ENCODE peak calls at places on chromosomes 3 and 15, in six cellular contexts. K is cardiac muscle cell; B is CD4-positive, alpha-beta T cell; J is MM.1S; G is HL-60; H is HFFc6. Q is an unnamed sample.

GRCh38 chr15:73699249-73700040 is 15.3 kb downstream of the CD276 start:
- DNase-seq in K (no peak), H (no peak), B (no peak), J (no peak), G (no peak), Q (no peak)

GRCh38 chr3:70072754-70073153 is 73.2 kb downstream of the SAMMSON start:
- DNase-seq in J (no peak), G (no peak), K (no peak), H (no peak), B (no peak), Q (no peak)

GRCh38 chr3:186099178-186099577 is 9.7 kb downstream of the ETV5 start:
- DNase-seq in H (peak; percentile 76), K (peak; percentile 44), B (no peak), J (no peak), G (no peak), Q (no peak)

GRCh38 chr3:56119575-56120349 is 348.5 kb downstream of the ERC2 start:
- DNase-seq in G (no peak), B (no peak), K (no peak), H (peak; percentile 33), J (no peak), Q (no peak)

GRCh38 chr3:4462641-4463040 is 4.4 kb downstream of the SUMF1 start:
- DNase-seq in K (no peak), B (no peak), J (no peak), H (no peak), G (no peak), Q (no peak)

GRCh38 chr3:19886404-19886803 is 47.6 kb downstream of the EFHB start:
- DNase-seq in B (no peak), G (no peak), J (no peak), K (no peak), H (no peak), Q (no peak)

GRCh38 chr15:58065011-58065444 is 483 bp downstream of the ALDH1A2 start:
- DNase-seq in J (no peak), K (no peak), H (no peak), B (no peak), G (no peak), Q (peak; percentile 8)

GRCh38 chr3:118128886-118129285 is 905.8 kb downstream of the IGSF11 start:
- DNase-seq in H (no peak), J (no peak), G (no peak), B (no peak), K (no peak), Q (no peak)

GRCh38 chr3:168040624-168041208 is 55.0 kb downstream of the GOLIM4 start:
- DNase-seq in K (peak; percentile 77), J (peak; percentile 57), H (peak; percentile 58), G (peak; percentile 46), B (no peak), Q (no peak)

GRCh38 chr3:173635826-173636225 is 238.3 kb downstream of the NLGN1 start:
- DNase-seq in B (no peak), J (no peak), K (no peak), H (no peak), G (no peak), Q (no peak)

GRCh38 chr3:27559835-27560234 is 75.7 kb upstream of the SLC4A7 start:
- DNase-seq in B (no peak), G (no peak), J (no peak), K (no peak), H (peak; percentile 42), Q (no peak)

GRCh38 chr3:74447221-74447620 is 167.2 kb downstream of the CNTN3 start:
- DNase-seq in K (no peak), G (no peak), H (no peak), B (no peak), J (no peak), Q (no peak)

GRCh38 chr15:26503998-26504397 is 268.9 kb downstream of the GABRB3 start:
- DNase-seq in H (no peak), K (no peak), G (no peak), J (no peak), B (no peak), Q (no peak)

GRCh38 chr3:49362579-49362978 is 4.4 kb upstream of the GPX1 start:
- DNase-seq in K (no peak), J (no peak), G (no peak), H (peak; percentile 33), B (no peak), Q (no peak)

GRCh38 chr15:97037080-97037479 is 706.6 kb downstream of the NR2F2 start:
- DNase-seq in J (no peak), B (no peak), K (no peak), G (no peak), H (no peak), Q (no peak)

GRCh38 chr15:38531509-38531908 is 33.1 kb downstream of the RASGRP1 start:
- DNase-seq in G (no peak), H (peak; percentile 66), B (no peak), J (no peak), K (no peak), Q (no peak)

GRCh38 chr3:15708882-15709677 is 88.7 kb downstream of the ANKRD28 start:
- DNase-seq in B (no peak), J (no peak), H (peak; percentile 41), G (peak; percentile 9), K (no peak), Q (no peak)

GRCh38 chr3:114014211-114014610 is 42.1 kb downstream of the CCDC191 start:
- DNase-seq in H (no peak), G (no peak), B (no peak), J (no peak), K (no peak), Q (no peak)

GRCh38 chr3:98848108-98848507 is 53.4 kb downstream of the DCBLD2 start:
- DNase-seq in J (no peak), B (no peak), K (no peak), H (no peak), G (no peak), Q (no peak)

GRCh38 chr3:173970206-173970605 is 572.7 kb downstream of the NLGN1 start:
- DNase-seq in H (no peak), G (no peak), B (no peak), K (no peak), J (no peak), Q (no peak)

GRCh38 chr3:71583569-71584215 is at the start of gene FOXP1:
- DNase-seq in J (peak; percentile 52), B (peak; percentile 52), G (peak; percentile 81), H (peak; percentile 79), K (peak; percentile 82), Q (peak; percentile 59)

GRCh38 chr15:92410544-92410943 is 16.9 kb downstream of the ST8SIA2 start:
- DNase-seq in H (no peak), J (no peak), K (no peak), B (no peak), G (no peak), Q (no peak)

GRCh38 chr3:61682671-61683408 is 121.5 kb downstream of the PTPRG start:
- DNase-seq in K (no peak), G (no peak), H (peak; percentile 93), J (no peak), B (no peak), Q (no peak)

GRCh38 chr3:177824190-177824786 is 627.0 kb upstream of the TBL1XR1 start:
- DNase-seq in K (no peak), B (no peak), H (peak; percentile 65), J (no peak), G (no peak), Q (no peak)

GRCh38 chr3:33030246-33030645 is 66.7 kb downstream of the GLB1 start:
- DNase-seq in J (no peak), B (no peak), H (no peak), G (no peak), K (no peak), Q (no peak)

GRCh38 chr3:10242182-10243065 is 5.8 kb upstream of the TATDN2 start:
- DNase-seq in H (peak; percentile 52), B (peak; percentile 57), G (peak; percentile 74), J (no peak), K (no peak), Q (no peak)

GRCh38 chr3:170499562-170500156 is 81.0 kb downstream of the CLDN11 start:
- DNase-seq in G (peak; percentile 20), K (peak; percentile 32), J (peak; percentile 49), B (no peak), H (peak; percentile 68), Q (peak; percentile 8)
- TF ChIP-seq CTCF in G (peak; percentile 43), K (peak; percentile 87), J (peak; percentile 62), B (no peak), H (peak; percentile 81), Q (peak; percentile 58)

GRCh38 chr15:100651253-100651652 is 48.9 kb downstream of the ASB7 start:
- DNase-seq in G (no peak), B (no peak), H (peak; percentile 39), K (no peak), J (no peak), Q (no peak)
- TF ChIP-seq CTCF in G (no peak), B (no peak), H (no peak), K (no peak), J (no peak), Q (no peak)

GRCh38 chr15:69475769-69476358 is 23.2 kb downstream of the RPLP1 start:
- DNase-seq in J (peak; percentile 59), K (peak; percentile 77), G (peak; percentile 79), B (peak; percentile 70), H (peak; percentile 63), Q (peak; percentile 83)

GRCh38 chr15:69476704-69477473 is 24.3 kb downstream of the RPLP1 start:
- DNase-seq in K (no peak), H (no peak), B (no peak), G (no peak), J (no peak), Q (no peak)

GRCh38 chr15:69472575-69472974 is 20.0 kb downstream of the RPLP1 start:
- DNase-seq in H (no peak), B (no peak), K (no peak), J (no peak), G (no peak), Q (no peak)

GRCh38 chr15:69474291-69474690 is 21.7 kb downstream of the RPLP1 start:
- DNase-seq in B (no peak), H (peak; percentile 69), K (no peak), J (no peak), G (no peak), Q (no peak)

GRCh38 chr15:69474846-69475455 is 22.3 kb downstream of the RPLP1 start:
- DNase-seq in K (no peak), H (peak; percentile 26), G (no peak), J (no peak), B (no peak), Q (no peak)
- TF ChIP-seq CTCF in K (no peak), H (no peak), G (no peak), J (no peak), B (no peak), Q (peak; percentile 11)

GRCh38 chr15:86256628-86257027 is 177.0 kb downstream of the AGBL1 start:
- DNase-seq in H (no peak), K (no peak), G (no peak), J (no peak), B (no peak), Q (no peak)
- TF ChIP-seq CTCF in H (no peak), K (no peak), G (no peak), J (no peak), B (no peak), Q (no peak)